ENCODE peak calls at places on chromosomes 13 and 19, in nine cellular contexts. Z, Y, T, E, H, B, I, U and O are unnamed samples.

GRCh38 chr13:60012503-60012902 is 151.2 kb downstream of the DIAPH3 start:
- DNase-seq in E (no peak), B (no peak), H (no peak), Z (no peak), I (no peak), Y (peak), U (no peak), T (no peak), O (peak)

GRCh38 chr19:39996811-39997594 is at the start of gene ZNF546:
- DNase-seq in E (peak), Y (peak), U (peak), I (peak), T (peak), B (peak), Z (peak), H (peak), O (peak)

GRCh38 chr13:103431880-103432279 is 365.7 kb upstream of the SLC10A2 start:
- DNase-seq in E (no peak), U (no peak), Y (no peak), T (no peak), Z (peak), H (no peak), I (no peak), B (no peak), O (no peak)

GRCh38 chr19:41175825-41176734 is 16.9 kb upstream of the CYP2S1 start:
- DNase-seq in T (peak), E (peak), U (peak), Y (peak), H (peak), I (no peak), Z (no peak), B (peak), O (no peak)

GRCh38 chr19:18014197-18014596 is 6.2 kb downstream of the ARRDC2 start:
- DNase-seq in U (no peak), H (no peak), T (no peak), I (peak), Y (no peak), Z (no peak), B (no peak), E (no peak), O (no peak)

GRCh38 chr19:56840452-56841193 is at the start of the genes PEG3 and ZIM2:
- DNase-seq in T (peak), U (peak), Y (no peak), B (no peak), H (no peak), E (peak), Z (no peak), I (no peak), O (no peak)

GRCh38 chr13:110524484-110525254 is 36.9 kb downstream of the RAB20 start:
- DNase-seq in H (no peak), U (peak), Z (no peak), E (peak), Y (peak), T (peak), B (no peak), I (peak), O (no peak)

GRCh38 chr19:3783660-3784584 is 2.3 kb downstream of the MATK start:
- DNase-seq in Z (no peak), E (no peak), I (peak), Y (no peak), H (peak), T (no peak), B (no peak), U (no peak), O (no peak)

GRCh38 chr13:59710995-59711701 is 452.6 kb downstream of the DIAPH3 start:
- DNase-seq in H (no peak), B (no peak), U (no peak), I (no peak), Z (no peak), E (no peak), Y (no peak), T (no peak), O (no peak)

GRCh38 chr13:77312311-77312710 is 14.6 kb downstream of the MYCBP2 start:
- DNase-seq in B (no peak), U (no peak), Z (no peak), Y (no peak), H (no peak), I (no peak), T (no peak), E (no peak), O (no peak)

GRCh38 chr19:19261350-19262189 is 11.5 kb downstream of the TM6SF2 start:
- DNase-seq in T (no peak), I (no peak), Y (no peak), U (no peak), Z (no peak), E (peak), B (no peak), H (no peak), O (no peak)

GRCh38 chr13:95573226-95573625 is 20.7 kb downstream of the CLDN10 start:
- DNase-seq in U (no peak), H (no peak), Y (peak), B (no peak), E (no peak), Z (no peak), T (no peak), I (no peak), O (no peak)

GRCh38 chr19:35116085-35116801 is 620 bp downstream of the FXYD3 start:
- DNase-seq in Z (no peak), Y (peak), T (no peak), H (no peak), U (no peak), B (no peak), E (no peak), I (no peak), O (no peak)

GRCh38 chr19:13619203-13619632 is 112.9 kb upstream of the CACNA1A start:
- DNase-seq in U (no peak), I (no peak), B (no peak), Y (peak), E (no peak), T (no peak), H (no peak), Z (no peak), O (no peak)

GRCh38 chr13:50306096-50306495 is 290.9 kb downstream of the KCNRG start:
- DNase-seq in Z (no peak), T (no peak), I (no peak), B (no peak), H (no peak), U (no peak), E (no peak), Y (no peak), O (no peak)

GRCh38 chr13:42355118-42355840 is 83.3 kb downstream of the AKAP11 start:
- DNase-seq in I (peak), Y (no peak), B (no peak), U (no peak), H (peak), Z (no peak), T (no peak), E (no peak), O (no peak)

GRCh38 chr19:11299946-11300810 is 4.2 kb downstream of the TSPAN16 start:
- DNase-seq in U (no peak), Y (no peak), B (no peak), I (no peak), T (no peak), H (no peak), E (no peak), Z (no peak), O (no peak)